ENCODE peak calls at places on chromosomes 13 and 19, in four cellular contexts. One of them, this sample, is unnamed.

GRCh38 chr13:113465241-113465640 is 12.0 kb upstream of the ADPRHL1 start:
- DNase-seq in body of pancreas: no peak
- DNase-seq in kidney tubule cell: no peak
- DNase-seq in H9: no peak
- DNase-seq in this sample: no peak

GRCh38 chr19:18940791-18941627 is at the start of gene HOMER3:
- DNase-seq in H9: peak
- DNase-seq in body of pancreas: peak
- DNase-seq in kidney tubule cell: peak
- DNase-seq in this sample: peak

GRCh38 chr19:13408889-13409518 is 97.3 kb downstream of the CACNA1A start:
- DNase-seq in body of pancreas: no peak
- DNase-seq in H9: no peak
- DNase-seq in kidney tubule cell: no peak
- DNase-seq in this sample: no peak

GRCh38 chr19:418761-419632 is 10.1 kb upstream of the C2CD4C start:
- DNase-seq in body of pancreas: no peak
- DNase-seq in H9: no peak
- DNase-seq in kidney tubule cell: no peak
- DNase-seq in this sample: no peak

GRCh38 chr19:7699422-7700127 is 2.4 kb downstream of the FCER2 start:
- DNase-seq in H9: no peak
- DNase-seq in kidney tubule cell: peak
- DNase-seq in body of pancreas: no peak
- DNase-seq in this sample: peak

GRCh38 chr19:21483589-21484170 is 21.7 kb upstream of the ZNF429 start:
- DNase-seq in body of pancreas: peak
- DNase-seq in H9: peak
- DNase-seq in kidney tubule cell: peak
- DNase-seq in this sample: no peak

GRCh38 chr19:49701271-49701786 is 10.4 kb downstream of the CPT1C start:
- DNase-seq in body of pancreas: no peak
- DNase-seq in kidney tubule cell: no peak
- DNase-seq in H9: peak
- DNase-seq in this sample: no peak

GRCh38 chr13:45678282-45678681 is 23.8 kb upstream of the CBY2 start:
- DNase-seq in H9: no peak
- DNase-seq in body of pancreas: no peak
- DNase-seq in kidney tubule cell: no peak
- DNase-seq in this sample: peak

GRCh38 chr13:59477011-59477410 is 686.7 kb downstream of the DIAPH3 start:
- DNase-seq in body of pancreas: no peak
- DNase-seq in H9: no peak
- DNase-seq in kidney tubule cell: no peak
- DNase-seq in this sample: no peak

GRCh38 chr19:48400018-48400742 is 6.7 kb downstream of the GRIN2D start:
- DNase-seq in kidney tubule cell: no peak
- DNase-seq in H9: peak
- DNase-seq in body of pancreas: peak
- DNase-seq in this sample: peak

GRCh38 chr19:54875506-54875905 is 1.5 kb downstream of the FCAR start:
- DNase-seq in body of pancreas: no peak
- DNase-seq in H9: no peak
- DNase-seq in kidney tubule cell: no peak
- DNase-seq in this sample: no peak

GRCh38 chr19:31378404-31378803 is 29.2 kb upstream of the TSHZ3 start:
- DNase-seq in kidney tubule cell: no peak
- DNase-seq in H9: no peak
- DNase-seq in body of pancreas: peak
- DNase-seq in this sample: peak

GRCh38 chr13:75770164-75771145 is 134.3 kb downstream of the LMO7 start:
- DNase-seq in body of pancreas: no peak
- DNase-seq in kidney tubule cell: peak
- DNase-seq in H9: no peak
- DNase-seq in this sample: no peak

GRCh38 chr13:23504188-23504587 is 66.0 kb upstream of the TNFRSF19 start:
- DNase-seq in H9: no peak
- DNase-seq in kidney tubule cell: peak
- DNase-seq in body of pancreas: no peak
- DNase-seq in this sample: peak

GRCh38 chr13:52850396-52851152 is 2.1 kb upstream of the PCDH8 start:
- DNase-seq in H9: peak
- DNase-seq in body of pancreas: peak
- DNase-seq in kidney tubule cell: peak
- DNase-seq in this sample: peak

GRCh38 chr19:38831142-38831605 is 420 bp downstream of the ECH1 start:
- DNase-seq in kidney tubule cell: peak
- DNase-seq in body of pancreas: peak
- DNase-seq in H9: peak
- DNase-seq in this sample: peak

GRCh38 chr19:5891938-5892771 is 11.4 kb downstream of the NDUFA11 start:
- DNase-seq in body of pancreas: peak
- DNase-seq in H9: peak
- DNase-seq in kidney tubule cell: peak
- DNase-seq in this sample: peak

GRCh38 chr13:98510156-98510509 is 66.8 kb downstream of the STK24 start:
- DNase-seq in kidney tubule cell: no peak
- DNase-seq in body of pancreas: no peak
- DNase-seq in H9: no peak
- DNase-seq in this sample: no peak

GRCh38 chr19:33298146-33298911 is 4.0 kb downstream of the CEBPA start:
- DNase-seq in H9: no peak
- DNase-seq in body of pancreas: no peak
- DNase-seq in kidney tubule cell: no peak
- DNase-seq in this sample: no peak

GRCh38 chr19:588093-588742 is 1.5 kb upstream of the HCN2 start:
- DNase-seq in body of pancreas: peak
- DNase-seq in H9: peak
- DNase-seq in kidney tubule cell: peak
- DNase-seq in this sample: peak

This sample was measured in PC-3.